ENCODE peak calls at places on chromosome 10, in seven cellular contexts. H, X, O, I, J, D and Q are unnamed samples.
A peak's percentile ranks its signal among the peaks of the same experiment; 100 is the strongest.

GRCh38 chr10:88440541-88440940 is 142.6 kb downstream of the RNLS start:
- DNase-seq in H (no peak), X (no peak), O (no peak), I (no peak), J (no peak), D (no peak), Q (no peak)

GRCh38 chr10:35573786-35574185 is 31.4 kb upstream of the GJD4 start:
- DNase-seq in H (no peak), X (no peak), O (no peak), I (no peak), J (no peak), D (no peak), Q (no peak)

GRCh38 chr10:116708386-116708785 is 34.0 kb downstream of the HSPA12A start:
- DNase-seq in H (peak; percentile 62), X (no peak), O (no peak), I (peak; percentile 89), J (no peak), D (peak; percentile 63), Q (no peak)

GRCh38 chr10:71363936-71364335 is 32.8 kb upstream of the CDH23 start:
- DNase-seq in H (no peak), X (no peak), O (no peak), I (no peak), J (no peak), D (no peak), Q (no peak)

GRCh38 chr10:128411624-128412023 is 285.4 kb upstream of the MKI67 start:
- DNase-seq in H (no peak), X (no peak), O (no peak), I (no peak), J (no peak), D (no peak), Q (no peak)

GRCh38 chr10:23155166-23155565 is 36.9 kb upstream of the PTF1A start:
- DNase-seq in H (peak; percentile 25), X (no peak), O (no peak), I (peak; percentile 37), J (no peak), D (no peak), Q (peak; percentile 11)

GRCh38 chr10:2839081-2839725 is 228.1 kb upstream of the PFKP start:
- DNase-seq in H (peak; percentile 15), X (peak; percentile 62), O (no peak), I (peak; percentile 37), J (peak; percentile 69), D (no peak), Q (peak; percentile 9)

GRCh38 chr10:121497513-121497912 is 100.7 kb downstream of the FGFR2 start:
- DNase-seq in H (no peak), X (no peak), O (no peak), I (no peak), J (no peak), D (no peak), Q (no peak)

GRCh38 chr10:1654811-1655356 is 82.4 kb downstream of the ADARB2 start:
- DNase-seq in H (no peak), X (no peak), O (no peak), I (no peak), J (no peak), D (no peak), Q (no peak)

GRCh38 chr10:30980951-30981616 is 50.6 kb downstream of the ZNF438 start:
- DNase-seq in H (peak; percentile 83), X (peak; percentile 81), O (no peak), I (peak; percentile 76), J (peak; percentile 75), D (no peak), Q (peak; percentile 67)

GRCh38 chr10:132398566-132398991 is 1.6 kb downstream of the PWWP2B start:
- DNase-seq in H (no peak), X (peak; percentile 71), O (peak; percentile 55), I (no peak), J (peak; percentile 49), D (no peak), Q (no peak)

GRCh38 chr10:80487791-80488538 is 33.9 kb downstream of the TSPAN14 start:
- DNase-seq in H (no peak), X (peak; percentile 38), O (peak; percentile 81), I (no peak), J (peak; percentile 78), D (no peak), Q (no peak)

GRCh38 chr10:60282771-60283353 is 106.8 kb downstream of the ANK3 start:
- DNase-seq in H (peak; percentile 91), X (peak; percentile 18), O (no peak), I (peak; percentile 56), J (no peak), D (no peak), Q (peak; percentile 3)

GRCh38 chr10:35035641-35036040 is 54.5 kb downstream of the CUL2 start:
- DNase-seq in H (no peak), X (no peak), O (no peak), I (no peak), J (no peak), D (no peak), Q (peak; percentile 19)

GRCh38 chr10:111545806-111546205 is 469.0 kb downstream of the ADRA2A start:
- DNase-seq in H (no peak), X (no peak), O (no peak), I (no peak), J (no peak), D (no peak), Q (no peak)

GRCh38 chr10:25651534-25651933 is 282.5 kb upstream of the MYO3A start:
- DNase-seq in H (no peak), X (no peak), O (no peak), I (no peak), J (no peak), D (no peak), Q (no peak)

GRCh38 chr10:70315815-70316214 is 32.0 kb upstream of the NPFFR1 start:
- DNase-seq in H (no peak), X (no peak), O (no peak), I (no peak), J (peak; percentile 25), D (no peak), Q (no peak)

GRCh38 chr10:52663161-52663560 is 109.4 kb downstream of the MBL2 start:
- DNase-seq in H (no peak), X (no peak), O (no peak), I (peak; percentile 3), J (no peak), D (no peak), Q (no peak)

DNA sequence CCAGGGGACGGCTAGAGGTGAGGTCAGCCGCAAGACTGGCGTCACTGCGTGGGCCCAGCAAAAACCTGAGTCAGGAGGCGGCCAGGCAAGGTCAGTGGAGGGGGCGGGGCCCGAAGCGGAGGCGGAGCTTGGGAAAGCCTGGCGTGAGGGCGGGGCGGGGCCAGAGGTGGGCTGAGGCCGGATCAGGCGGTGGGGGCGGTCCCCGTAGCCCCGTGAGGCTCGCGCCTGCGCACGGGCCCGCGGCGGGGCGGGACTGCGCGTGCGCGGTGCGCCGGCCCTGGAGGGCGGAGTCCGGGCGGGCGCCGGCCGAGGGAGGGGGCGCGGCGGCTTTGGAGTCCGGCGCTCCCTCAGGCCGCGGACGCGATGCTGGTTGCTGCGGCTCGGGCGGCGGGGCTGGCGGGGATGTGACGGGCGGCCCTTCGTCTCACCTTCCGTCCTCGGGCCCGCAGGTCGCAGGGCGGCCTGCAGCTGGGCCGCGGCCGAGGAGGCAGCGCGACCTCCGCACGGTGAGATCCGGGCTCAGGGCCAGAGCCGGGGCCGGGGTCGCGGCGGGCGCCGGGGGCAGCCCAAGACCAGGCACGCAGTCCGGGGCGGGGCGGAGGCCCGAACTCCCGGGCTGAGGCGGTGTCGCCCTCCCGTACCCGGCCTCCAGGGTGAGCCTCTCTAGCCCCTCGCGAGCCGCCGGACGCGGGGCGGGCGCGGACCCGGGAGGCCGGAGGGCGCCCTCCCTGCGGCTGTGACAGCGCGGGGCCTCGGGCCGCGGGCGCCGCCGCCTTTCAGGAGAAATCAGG is at the start of gene CCSER2:
- DNase-seq in H (peak; percentile 97), X (peak; percentile 100), O (peak; percentile 99), I (peak; percentile 99), J (peak; percentile 99), D (peak; percentile 67), Q (peak; percentile 95)
- H3K4me3 ChIP-seq in H (peak within 1 kb of the TSS; percentile 73), X (peak within 1 kb of the TSS; percentile 57), O (peak within 1 kb of the TSS; percentile 91), I (peak within 1 kb of the TSS; percentile 93), J (peak within 1 kb of the TSS; percentile 85), D (peak within 1 kb of the TSS; percentile 67), Q (peak within 1 kb of the TSS; percentile 68)

DNA sequence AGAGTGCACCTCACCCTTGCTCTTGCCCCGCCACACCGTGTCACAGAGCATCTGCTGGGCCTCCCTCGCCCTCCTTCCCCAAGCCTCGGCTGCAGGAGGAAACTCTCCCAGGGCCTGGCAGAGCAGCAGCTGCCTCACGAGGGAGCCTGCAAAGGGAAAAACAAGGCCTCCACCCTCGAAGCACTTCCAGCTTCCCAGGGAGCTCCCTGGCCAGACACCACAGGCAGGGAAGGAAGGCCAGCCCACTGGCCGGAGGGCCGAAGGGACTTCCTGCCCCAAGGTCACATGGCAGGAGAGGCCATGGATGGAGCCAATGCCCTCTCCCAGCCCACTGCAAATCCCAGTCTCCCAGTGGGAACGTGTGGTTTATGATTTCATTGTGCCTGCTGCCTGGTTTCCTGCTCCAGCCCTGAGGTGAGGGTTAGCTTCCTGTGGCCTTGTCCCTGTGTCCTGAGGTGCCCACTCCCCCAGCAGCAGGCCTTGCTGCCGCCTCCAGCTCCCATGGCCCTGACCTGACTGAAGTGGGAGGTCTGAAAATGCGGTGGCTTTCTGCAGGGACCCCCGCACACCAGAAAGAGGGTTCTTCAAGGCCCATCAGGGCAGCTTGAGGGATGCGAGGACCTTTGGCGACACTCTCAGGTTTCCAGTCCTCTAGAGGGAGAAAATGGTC is 100.5 kb upstream of the PPIF start:
- DNase-seq in H (peak; percentile 53), X (peak; percentile 49), O (peak; percentile 90), I (peak; percentile 74), J (peak; percentile 94), D (no peak), Q (peak; percentile 87)
- H3K4me3 ChIP-seq in H (no peak overlapping the region), X (no peak overlapping the region), O (no peak overlapping the region), I (no peak overlapping the region), J (no peak overlapping the region), D (no peak overlapping the region), Q (no peak overlapping the region)

GRCh38 chr10:117721883-117722282 is 179.3 kb downstream of the EMX2 start:
- DNase-seq in H (no peak), X (no peak), O (no peak), I (no peak), J (no peak), D (no peak), Q (no peak)
- H3K4me3 ChIP-seq in H (no peak overlapping the region), X (no peak overlapping the region), O (no peak overlapping the region), I (no peak overlapping the region), J (no peak overlapping the region), D (no peak overlapping the region), Q (no peak overlapping the region)

GRCh38 chr10:62651341-62651740 is 153.2 kb upstream of the ADO start:
- DNase-seq in H (peak; percentile 25), X (no peak), O (no peak), I (peak; percentile 72), J (no peak), D (peak; percentile 4), Q (peak; percentile 38)
- H3K4me3 ChIP-seq in H (no peak overlapping the region), X (no peak overlapping the region), O (no peak overlapping the region), I (no peak overlapping the region), J (no peak overlapping the region), D (no peak overlapping the region), Q (no peak overlapping the region)

GRCh38 chr10:94286898-94287297 is 75.8 kb downstream of the NOC3L start:
- DNase-seq in H (peak; percentile 48), X (no peak), O (no peak), I (no peak), J (no peak), D (no peak), Q (no peak)
- H3K4me3 ChIP-seq in H (no peak overlapping the region), X (no peak overlapping the region), O (no peak overlapping the region), I (no peak overlapping the region), J (no peak overlapping the region), D (no peak overlapping the region), Q (no peak overlapping the region)